ENCODE peak calls at places on chromosome 20, in eight cellular contexts. One of them, this sample, is unnamed.

GRCh38 chr20:23971320-23971719 is 17.3 kb downstream of the GGTLC1 start:
- DNase-seq in left lung: no peak
- DNase-seq in stimulated activated CD4-positive, alpha-beta T cell treated with anti-CD3 and anti-CD28 coated beads, Interleukin-2, amount 100 ng/mL, for 48 hours: no peak
- DNase-seq in brain microvascular endothelial cell: no peak
- DNase-seq in astrocyte of the spinal cord: no peak
- DNase-seq in iPS-NIHi11: no peak
- DNase-seq in fibroblast of pulmonary artery: no peak
- DNase-seq in NCI-H1930: no peak
- DNase-seq in this sample: no peak

GRCh38 chr20:24998121-24998520 is 5.6 kb upstream of the APMAP start:
- DNase-seq in iPS-NIHi11: no peak
- DNase-seq in brain microvascular endothelial cell: no peak
- DNase-seq in astrocyte of the spinal cord: no peak
- DNase-seq in fibroblast of pulmonary artery: no peak
- DNase-seq in NCI-H1930: no peak
- DNase-seq in left lung: no peak
- DNase-seq in stimulated activated CD4-positive, alpha-beta T cell treated with anti-CD3 and anti-CD28 coated beads, Interleukin-2, amount 100 ng/mL, for 48 hours: no peak
- DNase-seq in this sample: no peak

GRCh38 chr20:12564982-12565381 is 443.8 kb upstream of the SPTLC3 start:
- DNase-seq in left lung: no peak
- DNase-seq in NCI-H1930: no peak
- DNase-seq in iPS-NIHi11: no peak
- DNase-seq in astrocyte of the spinal cord: no peak
- DNase-seq in brain microvascular endothelial cell: no peak
- DNase-seq in stimulated activated CD4-positive, alpha-beta T cell treated with anti-CD3 and anti-CD28 coated beads, Interleukin-2, amount 100 ng/mL, for 48 hours: no peak
- DNase-seq in fibroblast of pulmonary artery: no peak
- DNase-seq in this sample: no peak

GRCh38 chr20:37636212-37636975 is 57.4 kb upstream of the CTNNBL1 start:
- DNase-seq in brain microvascular endothelial cell: no peak
- DNase-seq in fibroblast of pulmonary artery: no peak
- DNase-seq in NCI-H1930: no peak
- DNase-seq in left lung: no peak
- DNase-seq in stimulated activated CD4-positive, alpha-beta T cell treated with anti-CD3 and anti-CD28 coated beads, Interleukin-2, amount 100 ng/mL, for 48 hours: no peak
- DNase-seq in astrocyte of the spinal cord: no peak
- DNase-seq in iPS-NIHi11: no peak
- DNase-seq in this sample: no peak

GRCh38 chr20:38523697-38524096 is 51.1 kb downstream of the RALGAPB start:
- DNase-seq in left lung: no peak
- DNase-seq in fibroblast of pulmonary artery: peak; percentile 58
- DNase-seq in stimulated activated CD4-positive, alpha-beta T cell treated with anti-CD3 and anti-CD28 coated beads, Interleukin-2, amount 100 ng/mL, for 48 hours: no peak
- DNase-seq in NCI-H1930: no peak
- DNase-seq in astrocyte of the spinal cord: peak; percentile 20
- DNase-seq in brain microvascular endothelial cell: peak; percentile 36
- DNase-seq in iPS-NIHi11: no peak
- DNase-seq in this sample: no peak

GRCh38 chr20:41734506-41734945 is 116.3 kb upstream of the CHD6 start:
- DNase-seq in astrocyte of the spinal cord: peak; percentile 12
- DNase-seq in stimulated activated CD4-positive, alpha-beta T cell treated with anti-CD3 and anti-CD28 coated beads, Interleukin-2, amount 100 ng/mL, for 48 hours: peak; percentile 18
- DNase-seq in fibroblast of pulmonary artery: peak; percentile 59
- DNase-seq in NCI-H1930: peak; percentile 14
- DNase-seq in left lung: no peak
- DNase-seq in brain microvascular endothelial cell: peak; percentile 43
- DNase-seq in iPS-NIHi11: peak; percentile 81
- DNase-seq in this sample: no peak

GRCh38 chr20:64142546-64142945 is 21.7 kb upstream of the MYT1 start:
- DNase-seq in fibroblast of pulmonary artery: no peak
- DNase-seq in left lung: peak; percentile 43
- DNase-seq in NCI-H1930: no peak
- DNase-seq in brain microvascular endothelial cell: no peak
- DNase-seq in stimulated activated CD4-positive, alpha-beta T cell treated with anti-CD3 and anti-CD28 coated beads, Interleukin-2, amount 100 ng/mL, for 48 hours: no peak
- DNase-seq in astrocyte of the spinal cord: no peak
- DNase-seq in iPS-NIHi11: no peak
- DNase-seq in this sample: peak; percentile 13

GRCh38 chr20:38649275-38649891 is 47.8 kb downstream of the ARHGAP40 start:
- DNase-seq in astrocyte of the spinal cord: no peak
- DNase-seq in stimulated activated CD4-positive, alpha-beta T cell treated with anti-CD3 and anti-CD28 coated beads, Interleukin-2, amount 100 ng/mL, for 48 hours: no peak
- DNase-seq in fibroblast of pulmonary artery: peak; percentile 48
- DNase-seq in brain microvascular endothelial cell: peak; percentile 17
- DNase-seq in iPS-NIHi11: peak; percentile 63
- DNase-seq in left lung: no peak
- DNase-seq in NCI-H1930: peak; percentile 52
- DNase-seq in this sample: no peak

GRCh38 chr20:38897267-38897666 is 28.9 kb upstream of the FAM83D start:
- DNase-seq in iPS-NIHi11: no peak
- DNase-seq in brain microvascular endothelial cell: no peak
- DNase-seq in NCI-H1930: no peak
- DNase-seq in fibroblast of pulmonary artery: no peak
- DNase-seq in stimulated activated CD4-positive, alpha-beta T cell treated with anti-CD3 and anti-CD28 coated beads, Interleukin-2, amount 100 ng/mL, for 48 hours: no peak
- DNase-seq in astrocyte of the spinal cord: no peak
- DNase-seq in left lung: no peak
- DNase-seq in this sample: no peak

GRCh38 chr20:50516935-50517816 is 7.0 kb downstream of the PTPN1 start:
- DNase-seq in stimulated activated CD4-positive, alpha-beta T cell treated with anti-CD3 and anti-CD28 coated beads, Interleukin-2, amount 100 ng/mL, for 48 hours: no peak
- DNase-seq in brain microvascular endothelial cell: no peak
- DNase-seq in astrocyte of the spinal cord: no peak
- DNase-seq in fibroblast of pulmonary artery: no peak
- DNase-seq in NCI-H1930: no peak
- DNase-seq in iPS-NIHi11: no peak
- DNase-seq in left lung: no peak
- DNase-seq in this sample: no peak

GRCh38 chr20:32978009-32978335 is 26.3 kb downstream of the SUN5 start:
- DNase-seq in astrocyte of the spinal cord: no peak
- DNase-seq in iPS-NIHi11: no peak
- DNase-seq in NCI-H1930: no peak
- DNase-seq in fibroblast of pulmonary artery: no peak
- DNase-seq in brain microvascular endothelial cell: no peak
- DNase-seq in left lung: no peak
- DNase-seq in stimulated activated CD4-positive, alpha-beta T cell treated with anti-CD3 and anti-CD28 coated beads, Interleukin-2, amount 100 ng/mL, for 48 hours: no peak
- DNase-seq in this sample: no peak

GRCh38 chr20:43820742-43821330 is 93.8 kb upstream of the TOX2 start:
- DNase-seq in stimulated activated CD4-positive, alpha-beta T cell treated with anti-CD3 and anti-CD28 coated beads, Interleukin-2, amount 100 ng/mL, for 48 hours: no peak
- DNase-seq in brain microvascular endothelial cell: no peak
- DNase-seq in iPS-NIHi11: no peak
- DNase-seq in astrocyte of the spinal cord: no peak
- DNase-seq in NCI-H1930: no peak
- DNase-seq in left lung: no peak
- DNase-seq in fibroblast of pulmonary artery: no peak
- DNase-seq in this sample: no peak

GRCh38 chr20:40961176-40961575 is 67.4 kb upstream of the TOP1 start:
- DNase-seq in fibroblast of pulmonary artery: no peak
- DNase-seq in iPS-NIHi11: no peak
- DNase-seq in NCI-H1930: no peak
- DNase-seq in astrocyte of the spinal cord: no peak
- DNase-seq in left lung: no peak
- DNase-seq in brain microvascular endothelial cell: no peak
- DNase-seq in stimulated activated CD4-positive, alpha-beta T cell treated with anti-CD3 and anti-CD28 coated beads, Interleukin-2, amount 100 ng/mL, for 48 hours: no peak
- DNase-seq in this sample: no peak

GRCh38 chr20:3227511-3227910 is 11.5 kb downstream of the SLC4A11 start:
- DNase-seq in fibroblast of pulmonary artery: no peak
- DNase-seq in astrocyte of the spinal cord: no peak
- DNase-seq in stimulated activated CD4-positive, alpha-beta T cell treated with anti-CD3 and anti-CD28 coated beads, Interleukin-2, amount 100 ng/mL, for 48 hours: no peak
- DNase-seq in iPS-NIHi11: peak; percentile 39
- DNase-seq in left lung: no peak
- DNase-seq in NCI-H1930: no peak
- DNase-seq in brain microvascular endothelial cell: no peak
- DNase-seq in this sample: no peak

GRCh38 chr20:9789136-9789535 is 49.7 kb downstream of the PAK5 start:
- DNase-seq in NCI-H1930: no peak
- DNase-seq in stimulated activated CD4-positive, alpha-beta T cell treated with anti-CD3 and anti-CD28 coated beads, Interleukin-2, amount 100 ng/mL, for 48 hours: no peak
- DNase-seq in fibroblast of pulmonary artery: no peak
- DNase-seq in brain microvascular endothelial cell: no peak
- DNase-seq in left lung: no peak
- DNase-seq in astrocyte of the spinal cord: no peak
- DNase-seq in iPS-NIHi11: no peak
- DNase-seq in this sample: no peak